ENCODE peak calls at places on chromosomes 3 and 15, in nine cellular contexts. X, L, E, J, C, K, U, V and A are unnamed samples.

GRCh38 chr3:65534825-65535224 is 503.9 kb downstream of the MAGI1 start:
- DNase-seq in V (no peak), U (no peak), J (no peak), X (no peak), C (no peak), E (no peak), K (no peak), L (no peak), A (no peak)

GRCh38 chr3:58235970-58236369 is 1.6 kb upstream of the ABHD6 start:
- DNase-seq in X (no peak), J (no peak), V (no peak), L (no peak), U (no peak), K (no peak), C (no peak), E (no peak), A (no peak)

GRCh38 chr15:75675579-75676404 is 28.1 kb downstream of the SNX33 start:
- DNase-seq in C (no peak), U (no peak), V (peak; percentile 42), E (no peak), K (no peak), J (peak; percentile 75), X (no peak), L (no peak), A (no peak)

GRCh38 chr15:83200589-83200988 is 7.0 kb downstream of the HDGFL3 start:
- DNase-seq in U (no peak), J (no peak), V (no peak), L (no peak), K (no peak), X (peak; percentile 24), E (no peak), C (no peak), A (no peak)

GRCh38 chr15:90839187-90840071 is 29.0 kb upstream of the FURIN start:
- DNase-seq in X (peak; percentile 57), K (peak; percentile 51), J (no peak), U (peak; percentile 90), E (peak; percentile 93), L (no peak), C (no peak), V (no peak), A (no peak)

GRCh38 chr3:155252535-155252934 is 40.9 kb downstream of the STRIT1 start:
- DNase-seq in L (peak; percentile 61), U (no peak), X (peak; percentile 75), E (peak; percentile 42), K (no peak), C (no peak), J (no peak), V (no peak), A (no peak)

GRCh38 chr15:89096664-89097063 is 8.4 kb downstream of the ABHD2 start:
- DNase-seq in E (no peak), L (peak; percentile 46), V (no peak), U (no peak), J (peak; percentile 24), C (no peak), K (no peak), X (no peak), A (peak; percentile 45)

GRCh38 chr3:185715091-185715490 is 109.8 kb downstream of the IGF2BP2 start:
- DNase-seq in U (peak; percentile 67), J (no peak), X (peak; percentile 76), L (no peak), C (no peak), V (no peak), E (no peak), K (no peak), A (no peak)

GRCh38 chr15:92377083-92377789 is 16.4 kb upstream of the ST8SIA2 start:
- DNase-seq in U (no peak), J (no peak), E (no peak), X (no peak), C (no peak), L (no peak), V (peak; percentile 35), K (no peak), A (no peak)

GRCh38 chr15:87667643-87668042 is 588.9 kb downstream of the NTRK3 start:
- DNase-seq in J (no peak), L (no peak), U (no peak), E (no peak), V (no peak), C (no peak), X (no peak), K (no peak), A (no peak)

GRCh38 chr3:50156549-50156948 is 1.4 kb downstream of the SEMA3F start:
- DNase-seq in J (no peak), C (no peak), X (no peak), E (no peak), L (no peak), U (no peak), V (no peak), K (no peak), A (no peak)

GRCh38 chr3:183988216-183988790 is 29.4 kb downstream of the ABCC5 start:
- DNase-seq in U (no peak), X (peak; percentile 76), J (no peak), K (no peak), L (peak; percentile 49), C (no peak), E (no peak), V (no peak), A (no peak)

GRCh38 chr3:179037361-179037760 is 34.2 kb downstream of the ZMAT3 start:
- DNase-seq in C (no peak), J (peak; percentile 49), L (peak; percentile 42), E (peak; percentile 91), U (peak; percentile 33), X (peak; percentile 85), V (peak; percentile 58), K (no peak), A (peak; percentile 85)

GRCh38 chr3:138180375-138181029 is 5.8 kb upstream of the DBR1 start:
- DNase-seq in U (no peak), J (no peak), L (peak; percentile 61), V (no peak), X (peak; percentile 58), C (no peak), K (no peak), E (peak; percentile 50), A (no peak)

GRCh38 chr15:90701048-90701447 is 16.1 kb upstream of the BLM start:
- DNase-seq in E (no peak), K (no peak), L (no peak), J (no peak), C (no peak), V (no peak), U (no peak), X (no peak), A (no peak)

GRCh38 chr3:158522737-158523136 is 48.3 kb upstream of the MLF1 start:
- DNase-seq in C (no peak), J (no peak), U (no peak), K (no peak), X (peak; percentile 56), V (no peak), E (no peak), L (peak; percentile 78), A (no peak)

GRCh38 chr15:74857671-74858365 is 14.9 kb upstream of the ULK3 start:
- DNase-seq in C (no peak), U (no peak), V (no peak), E (no peak), K (no peak), J (no peak), X (no peak), L (no peak), A (no peak)

GRCh38 chr3:109952924-109953323 is 615.6 kb upstream of the DPPA4 start:
- DNase-seq in L (peak; percentile 38), J (no peak), C (no peak), V (no peak), K (no peak), U (no peak), X (peak; percentile 79), E (no peak), A (no peak)
- H3K4me1 ChIP-seq in L (no peaks in the 10 kb centered on the region), J (no peaks in the 10 kb centered on the region), C (no peaks in the 10 kb centered on the region), V (no peaks in the 10 kb centered on the region), K (no peaks in the 10 kb centered on the region), U (no peaks in the 10 kb centered on the region), X (no peaks in the 10 kb centered on the region), E (no peaks in the 10 kb centered on the region), A (peaks cover 6% of the 10 kb centered on the region)

GRCh38 chr3:152760591-152760990 is 74.3 kb upstream of the P2RY1 start:
- DNase-seq in K (no peak), U (no peak), E (no peak), X (no peak), C (no peak), L (no peak), J (no peak), V (no peak), A (no peak)

GRCh38 chr3:152754303-152754702 is 80.6 kb upstream of the P2RY1 start:
- DNase-seq in E (no peak), L (no peak), X (no peak), J (no peak), V (no peak), U (no peak), K (no peak), C (no peak), A (no peak)

DNA sequence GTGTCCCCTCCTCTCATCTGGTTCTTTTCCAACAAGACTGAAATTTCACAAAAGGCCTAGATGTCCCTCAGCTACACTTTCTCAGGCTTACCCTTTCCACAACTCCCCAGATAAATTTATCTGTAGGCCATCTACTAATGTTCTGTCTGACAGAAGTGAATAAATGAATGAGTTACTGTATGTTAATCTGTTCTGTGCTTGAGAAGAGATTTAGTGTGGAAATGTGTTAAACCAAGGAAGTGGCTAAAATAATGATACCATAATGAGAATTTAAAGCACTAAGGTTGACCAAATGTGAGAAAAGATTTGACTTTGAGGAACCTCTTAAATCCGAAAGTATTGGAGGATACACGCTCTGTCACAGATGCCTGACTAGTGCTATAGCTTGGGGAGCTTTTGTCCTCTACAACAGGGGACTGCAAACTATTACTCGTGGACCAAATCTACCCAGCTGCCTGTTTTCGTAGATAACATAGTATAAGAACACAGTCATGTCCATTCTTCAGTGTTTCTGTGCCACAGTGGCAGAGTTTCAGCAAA is 74.8 kb upstream of the P2RY1 start:
- DNase-seq in E (no peak), X (no peak), V (no peak), C (no peak), L (no peak), U (no peak), K (no peak), J (no peak), A (no peak)
- H3K4me1 ChIP-seq in E (no peaks in the 10 kb centered on the region), X (no peaks in the 10 kb centered on the region), V (no peaks in the 10 kb centered on the region), C (no peaks in the 10 kb centered on the region), L (no peaks in the 10 kb centered on the region), U (no peaks in the 10 kb centered on the region), K (no peaks in the 10 kb centered on the region), J (no peaks in the 10 kb centered on the region), A (no peaks in the 10 kb centered on the region)

DNA sequence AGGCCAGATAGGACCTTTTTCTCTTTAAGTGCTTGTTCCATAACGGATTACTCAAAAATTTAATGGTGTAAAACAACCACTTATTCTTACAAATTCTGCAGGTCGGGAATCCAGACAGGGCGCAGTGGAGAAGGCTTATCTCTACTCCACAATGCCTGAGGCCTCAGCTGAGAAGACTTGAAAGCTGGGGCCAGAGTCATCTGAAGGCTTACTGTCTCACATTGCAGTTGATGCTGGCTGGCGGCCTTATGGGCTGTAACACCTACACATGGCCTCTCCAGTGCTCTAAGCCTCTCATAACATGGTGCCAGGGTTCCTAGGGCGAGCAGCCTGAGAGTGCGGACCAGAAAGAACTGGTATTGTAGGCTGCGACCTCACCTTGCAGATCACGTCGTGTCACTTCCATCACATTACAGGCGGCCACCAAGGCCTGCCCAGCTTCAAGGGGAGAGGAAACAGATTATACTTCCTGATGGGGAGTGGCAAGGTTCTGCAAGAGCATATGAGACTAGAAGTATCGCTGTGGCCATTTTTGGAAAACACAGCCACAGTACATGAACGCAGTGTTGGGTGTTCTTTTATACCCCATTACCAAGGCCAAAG is 32.4 kb downstream of the CMTM7 start:
- DNase-seq in X (no peak), U (no peak), J (no peak), E (no peak), C (no peak), L (no peak), V (no peak), K (no peak), A (no peak)
- H3K4me1 ChIP-seq in X (peaks cover 15% of the 10 kb centered on the region), U (peaks cover 5% of the 10 kb centered on the region), J (peaks cover 21% of the 10 kb centered on the region), E (peaks cover 11% of the 10 kb centered on the region), C (peaks cover 32% of the 10 kb centered on the region), L (peaks cover 5% of the 10 kb centered on the region), V (peaks cover 28% of the 10 kb centered on the region), K (peaks cover 19% of the 10 kb centered on the region), A (peaks cover 10% of the 10 kb centered on the region)

GRCh38 chr3:123485551-123485950 is 36.7 kb upstream of the ADCY5 start:
- DNase-seq in L (no peak), V (no peak), X (no peak), J (no peak), U (no peak), C (no peak), E (no peak), K (no peak), A (no peak)
- H3K4me1 ChIP-seq in L (no peaks in the 10 kb centered on the region), V (peaks cover 5% of the 10 kb centered on the region), X (peaks cover 18% of the 10 kb centered on the region), J (no peaks in the 10 kb centered on the region), U (no peaks in the 10 kb centered on the region), C (no peaks in the 10 kb centered on the region), E (no peaks in the 10 kb centered on the region), K (no peaks in the 10 kb centered on the region), A (no peaks in the 10 kb centered on the region)